ENCODE peak calls at places on chromosomes 7 and 10, in four cellular contexts. One of them, this sample, is unnamed.

GRCh38 chr7:37182011-37182478 is 266.6 kb downstream of the ELMO1 start:
- DNase-seq in neural progenitor cell: peak
- DNase-seq in PC-3: peak
- DNase-seq in HCT116: peak
- DNase-seq in this sample: peak

GRCh38 chr7:5423272-5423843 is at the start of gene TNRC18:
- DNase-seq in neural progenitor cell: no peak
- DNase-seq in PC-3: no peak
- DNase-seq in HCT116: no peak
- DNase-seq in this sample: no peak

GRCh38 chr7:142478479-142479220 is 220.8 kb upstream of the PRSS58 start:
- DNase-seq in neural progenitor cell: peak
- DNase-seq in PC-3: peak
- DNase-seq in HCT116: peak
- DNase-seq in this sample: peak

GRCh38 chr10:133475821-133476640 is 22.3 kb downstream of the SCART1 start:
- DNase-seq in neural progenitor cell: no peak
- DNase-seq in PC-3: peak
- DNase-seq in HCT116: no peak
- DNase-seq in this sample: no peak

GRCh38 chr7:135923700-135924261 is 53.4 kb downstream of the MTPN start:
- DNase-seq in neural progenitor cell: no peak
- DNase-seq in PC-3: peak
- DNase-seq in HCT116: peak
- DNase-seq in this sample: peak

GRCh38 chr10:63434866-63435854 is 30.6 kb downstream of the JMJD1C start:
- DNase-seq in neural progenitor cell: peak
- DNase-seq in PC-3: peak
- DNase-seq in HCT116: no peak
- DNase-seq in this sample: no peak

GRCh38 chr10:71773221-71773971 is at the start of gene VSIR:
- DNase-seq in neural progenitor cell: peak
- DNase-seq in PC-3: peak
- DNase-seq in HCT116: peak
- DNase-seq in this sample: peak

GRCh38 chr7:115851291-115851690 is 179.3 kb downstream of the TFEC start:
- DNase-seq in neural progenitor cell: peak
- DNase-seq in PC-3: peak
- DNase-seq in HCT116: peak
- DNase-seq in this sample: peak

GRCh38 chr10:11488126-11488525 is 123.3 kb downstream of the USP6NL start:
- DNase-seq in neural progenitor cell: no peak
- DNase-seq in PC-3: no peak
- DNase-seq in HCT116: no peak
- DNase-seq in this sample: no peak

GRCh38 chr7:44307905-44308740 is 17.3 kb downstream of the CAMK2B start:
- DNase-seq in neural progenitor cell: no peak
- DNase-seq in PC-3: no peak
- DNase-seq in HCT116: no peak
- DNase-seq in this sample: no peak

GRCh38 chr7:59986-60675 is 132.2 kb upstream of the FAM20C start:
- DNase-seq in neural progenitor cell: no peak
- DNase-seq in PC-3: no peak
- DNase-seq in HCT116: no peak
- DNase-seq in this sample: no peak

GRCh38 chr10:22617516-22617915 is 96.9 kb downstream of the PIP4K2A start:
- DNase-seq in neural progenitor cell: no peak
- DNase-seq in PC-3: no peak
- DNase-seq in HCT116: no peak
- DNase-seq in this sample: no peak

GRCh38 chr7:64559206-64559605 is 3.7 kb downstream of the ZNF680 start:
- DNase-seq in neural progenitor cell: no peak
- DNase-seq in PC-3: peak
- DNase-seq in HCT116: no peak
- DNase-seq in this sample: peak

GRCh38 chr10:29784175-29784773 is 149.5 kb upstream of the SVIL start:
- DNase-seq in neural progenitor cell: no peak
- DNase-seq in PC-3: peak
- DNase-seq in HCT116: peak
- DNase-seq in this sample: peak

GRCh38 chr7:76509931-76510877 is at the start of gene UPK3B:
- DNase-seq in neural progenitor cell: peak
- DNase-seq in PC-3: peak
- DNase-seq in HCT116: no peak
- DNase-seq in this sample: peak

GRCh38 chr7:47473499-47474210 is 108.3 kb downstream of the TNS3 start:
- DNase-seq in neural progenitor cell: no peak
- DNase-seq in PC-3: no peak
- DNase-seq in HCT116: no peak
- DNase-seq in this sample: peak

GRCh38 chr10:63549810-63550209 is 28.6 kb downstream of the REEP3 start:
- DNase-seq in neural progenitor cell: no peak
- DNase-seq in PC-3: no peak
- DNase-seq in HCT116: no peak
- DNase-seq in this sample: no peak

GRCh38 chr10:99775850-99776249 is 6.6 kb upstream of the ABCC2 start:
- DNase-seq in neural progenitor cell: no peak
- DNase-seq in PC-3: peak
- DNase-seq in HCT116: peak
- DNase-seq in this sample: peak

GRCh38 chr7:8290645-8291308 is 28.8 kb upstream of the ICA1 start:
- DNase-seq in neural progenitor cell: no peak
- DNase-seq in PC-3: peak
- DNase-seq in HCT116: no peak
- DNase-seq in this sample: no peak

GRCh38 chr10:22335204-22335956 is 9.9 kb upstream of the SPAG6 start:
- DNase-seq in neural progenitor cell: peak
- DNase-seq in PC-3: peak
- DNase-seq in HCT116: no peak
- DNase-seq in this sample: peak

GRCh38 chr7:92832623-92833023 is 3.8 kb downstream of the CDK6 start:
- DNase-seq in neural progenitor cell: no peak
- DNase-seq in PC-3: peak
- DNase-seq in HCT116: no peak
- DNase-seq in this sample: no peak

GRCh38 chr10:67925449-67926005 is 41.1 kb downstream of the SIRT1 start:
- DNase-seq in neural progenitor cell: no peak
- DNase-seq in PC-3: peak
- DNase-seq in HCT116: no peak
- DNase-seq in this sample: peak

GRCh38 chr7:76512941-76513816 is 2.8 kb downstream of the UPK3B start:
- DNase-seq in neural progenitor cell: peak
- DNase-seq in PC-3: peak
- DNase-seq in HCT116: peak
- DNase-seq in this sample: peak

GRCh38 chr10:19416164-19416563 is 367.6 kb downstream of the MALRD1 start:
- DNase-seq in neural progenitor cell: no peak
- DNase-seq in PC-3: no peak
- DNase-seq in HCT116: no peak
- DNase-seq in this sample: no peak

GRCh38 chr10:22252286-22252800 is 34.5 kb upstream of the EBLN1 start:
- DNase-seq in neural progenitor cell: peak
- DNase-seq in PC-3: no peak
- DNase-seq in HCT116: no peak
- DNase-seq in this sample: peak

DNA sequence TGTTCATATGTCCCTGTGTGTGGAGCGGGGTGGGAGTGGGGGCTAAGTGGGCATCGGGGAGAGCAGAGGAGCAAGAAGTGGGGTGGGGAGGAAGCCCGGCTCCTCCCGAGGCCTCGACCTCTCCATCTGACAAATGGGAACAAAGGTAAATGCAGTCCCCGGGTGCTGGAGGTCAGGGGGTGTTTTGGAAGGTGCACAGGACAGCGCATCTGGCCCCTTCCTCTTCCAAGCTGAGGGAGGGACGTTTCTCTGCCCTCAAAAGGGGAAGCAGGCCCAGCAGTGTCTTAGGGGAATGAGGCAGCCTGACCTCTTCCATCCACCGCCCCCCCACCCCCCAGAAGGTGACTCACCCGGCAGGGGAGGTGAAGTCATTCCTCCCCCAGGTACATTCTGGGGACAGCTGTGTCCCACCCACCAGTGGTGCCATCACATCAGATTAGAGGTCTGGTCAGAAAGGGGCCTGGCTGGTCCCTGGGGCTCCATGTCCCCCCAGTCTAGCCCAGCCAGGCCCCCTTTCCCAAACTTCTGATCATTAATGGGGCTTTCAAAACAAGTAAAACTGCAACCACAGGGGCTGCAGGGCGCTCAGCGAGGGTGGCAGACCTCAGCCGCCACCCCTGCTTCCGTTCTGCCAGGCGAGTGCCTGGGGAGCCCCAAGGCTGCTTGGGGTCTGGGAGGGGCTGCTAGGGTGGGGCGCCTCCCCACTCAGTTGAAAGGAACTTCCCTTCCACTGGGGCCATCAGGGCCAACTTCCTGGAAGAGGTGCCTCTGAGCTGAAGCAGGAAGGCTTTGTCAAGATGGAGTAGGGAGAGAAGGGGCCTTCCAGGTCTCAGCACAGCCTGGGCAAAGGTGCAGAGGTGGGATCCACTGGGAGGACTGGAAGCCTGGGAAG is 10.7 kb downstream of the LFNG start:
- DNase-seq in neural progenitor cell: peak
- DNase-seq in PC-3: peak
- DNase-seq in HCT116: no peak
- DNase-seq in this sample: peak
- TF ChIP-seq EZH2phosphoT487 in neural progenitor cell: no peak
- TF ChIP-seq EZH2phosphoT487 in PC-3: no peak
- TF ChIP-seq EZH2phosphoT487 in HCT116: no peak
- TF ChIP-seq EZH2phosphoT487 in this sample: no peak

GRCh38 chr7:17275749-17276671 is 22.4 kb upstream of the AHR start:
- DNase-seq in neural progenitor cell: no peak
- DNase-seq in PC-3: peak
- DNase-seq in HCT116: no peak
- DNase-seq in this sample: peak
- TF ChIP-seq EZH2phosphoT487 in neural progenitor cell: no peak
- TF ChIP-seq EZH2phosphoT487 in PC-3: no peak
- TF ChIP-seq EZH2phosphoT487 in HCT116: no peak
- TF ChIP-seq EZH2phosphoT487 in this sample: no peak

GRCh38 chr10:34298371-34298818 is 516.7 kb downstream of the PARD3 start:
- DNase-seq in neural progenitor cell: no peak
- DNase-seq in PC-3: no peak
- DNase-seq in HCT116: no peak
- DNase-seq in this sample: no peak

GRCh38 chr10:34303022-34303421 is 512.1 kb downstream of the PARD3 start:
- DNase-seq in neural progenitor cell: no peak
- DNase-seq in PC-3: no peak
- DNase-seq in HCT116: no peak
- DNase-seq in this sample: no peak

GRCh38 chr10:34297551-34298370 is 517.3 kb downstream of the PARD3 start:
- DNase-seq in neural progenitor cell: no peak
- DNase-seq in PC-3: peak
- DNase-seq in HCT116: no peak
- DNase-seq in this sample: no peak

GRCh38 chr10:34295142-34295548 is 520.0 kb downstream of the PARD3 start:
- DNase-seq in neural progenitor cell: no peak
- DNase-seq in PC-3: peak
- DNase-seq in HCT116: no peak
- DNase-seq in this sample: no peak

GRCh38 chr10:34299105-34299611 is 515.9 kb downstream of the PARD3 start:
- DNase-seq in neural progenitor cell: no peak
- DNase-seq in PC-3: peak
- DNase-seq in HCT116: no peak
- DNase-seq in this sample: peak
- TF ChIP-seq EZH2phosphoT487 in neural progenitor cell: no peak
- TF ChIP-seq EZH2phosphoT487 in PC-3: no peak
- TF ChIP-seq EZH2phosphoT487 in HCT116: no peak
- TF ChIP-seq EZH2phosphoT487 in this sample: no peak

GRCh38 chr7:80600046-80600445 is 38.4 kb upstream of the CD36 start:
- DNase-seq in neural progenitor cell: no peak
- DNase-seq in PC-3: no peak
- DNase-seq in HCT116: no peak
- DNase-seq in this sample: no peak
- TF ChIP-seq EZH2phosphoT487 in neural progenitor cell: no peak
- TF ChIP-seq EZH2phosphoT487 in PC-3: no peak
- TF ChIP-seq EZH2phosphoT487 in HCT116: no peak
- TF ChIP-seq EZH2phosphoT487 in this sample: no peak

DNA sequence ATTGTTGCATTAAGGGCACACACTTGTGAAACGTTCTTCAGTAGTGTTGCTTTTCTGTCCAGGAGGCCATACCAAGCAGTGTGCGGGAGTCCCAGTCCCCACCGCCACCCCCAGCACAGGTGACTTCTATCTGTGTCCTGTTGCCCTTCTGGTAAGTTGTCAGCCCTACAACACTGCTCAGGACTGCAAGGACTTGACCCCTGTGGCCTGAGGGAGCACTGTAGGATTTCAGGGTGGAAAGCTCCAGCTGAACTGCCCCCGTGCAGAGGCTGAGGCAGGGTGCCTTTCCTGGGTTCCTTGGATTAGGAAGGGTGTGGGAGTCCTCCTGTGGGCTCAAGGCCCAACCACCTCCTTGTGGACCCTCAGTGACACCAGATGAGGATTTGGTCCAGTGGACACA is 26.8 kb upstream of the ZNF488 start:
- DNase-seq in neural progenitor cell: no peak
- DNase-seq in PC-3: no peak
- DNase-seq in HCT116: no peak
- DNase-seq in this sample: no peak
- TF ChIP-seq EZH2phosphoT487 in neural progenitor cell: no peak
- TF ChIP-seq EZH2phosphoT487 in PC-3: no peak
- TF ChIP-seq EZH2phosphoT487 in HCT116: no peak
- TF ChIP-seq EZH2phosphoT487 in this sample: no peak

DNA sequence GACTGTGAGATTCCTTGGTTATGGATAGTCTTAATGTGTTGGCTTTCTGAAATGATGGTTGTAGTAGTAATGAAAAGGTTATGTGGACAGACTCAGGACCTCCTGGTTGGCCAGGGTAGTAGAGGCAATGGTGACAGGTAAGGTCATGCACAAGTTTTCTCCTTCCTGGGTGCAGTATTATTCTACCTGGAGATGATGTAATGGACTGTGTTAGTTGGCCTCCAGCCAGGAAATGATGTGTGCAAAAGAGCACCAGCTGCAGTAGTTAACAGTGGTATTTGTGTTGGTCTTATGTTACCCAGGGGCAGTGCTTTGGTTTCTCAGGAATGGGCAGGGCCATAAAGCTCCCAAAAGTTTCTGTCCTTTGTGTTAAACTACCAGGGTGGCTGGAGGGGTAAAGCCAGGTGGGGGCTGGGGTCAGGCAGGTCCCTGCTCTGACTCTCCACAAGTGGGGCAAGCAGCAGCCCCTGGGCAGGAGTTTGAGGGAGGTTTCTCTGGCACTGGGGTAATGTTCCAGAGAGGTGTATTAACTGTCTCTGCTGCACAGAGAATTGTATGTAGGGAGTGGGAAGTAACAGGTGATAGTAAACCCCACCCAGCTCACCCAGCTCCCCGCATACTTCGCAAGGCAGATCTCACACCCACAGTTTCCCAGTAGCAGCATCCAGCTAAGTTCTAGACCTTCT is 36.3 kb downstream of the GPR22 start:
- DNase-seq in neural progenitor cell: no peak
- DNase-seq in PC-3: peak
- DNase-seq in HCT116: no peak
- DNase-seq in this sample: no peak
- TF ChIP-seq EZH2phosphoT487 in neural progenitor cell: no peak
- TF ChIP-seq EZH2phosphoT487 in PC-3: no peak
- TF ChIP-seq EZH2phosphoT487 in HCT116: no peak
- TF ChIP-seq EZH2phosphoT487 in this sample: no peak

This sample was measured in GM23248.